ENCODE peak calls at places on chromosomes 12 and 14, in five cellular contexts. One of them, this sample, is unnamed. For H3K27me3, the result is how much of the 10 kb centered on the place peaks cover.

GRCh38 chr12:86389949-86390348 is 133.8 kb upstream of the MGAT4C start:
- DNase-seq in HCT116: no peak
- DNase-seq in dorsolateral prefrontal cortex: no peak
- DNase-seq in esophagus squamous epithelium: no peak
- DNase-seq in right lobe of liver: no peak
- DNase-seq in this sample: peak

GRCh38 chr14:92984082-92984788 is 61.3 kb downstream of the CHGA start:
- DNase-seq in right lobe of liver: no peak
- DNase-seq in dorsolateral prefrontal cortex: peak
- DNase-seq in esophagus squamous epithelium: no peak
- DNase-seq in HCT116: no peak
- DNase-seq in this sample: no peak

GRCh38 chr12:58368001-58368400 is 426.6 kb downstream of the ATP23 start:
- DNase-seq in dorsolateral prefrontal cortex: no peak
- DNase-seq in right lobe of liver: no peak
- DNase-seq in HCT116: no peak
- DNase-seq in esophagus squamous epithelium: no peak
- DNase-seq in this sample: no peak

GRCh38 chr12:99282086-99282485 is 365.5 kb upstream of the GARIN6 start:
- DNase-seq in HCT116: no peak
- DNase-seq in right lobe of liver: no peak
- DNase-seq in dorsolateral prefrontal cortex: no peak
- DNase-seq in esophagus squamous epithelium: no peak
- DNase-seq in this sample: no peak

GRCh38 chr12:120260607-120261006 is 4.9 kb downstream of the PXN start:
- DNase-seq in right lobe of liver: no peak
- DNase-seq in HCT116: no peak
- DNase-seq in dorsolateral prefrontal cortex: no peak
- DNase-seq in esophagus squamous epithelium: no peak
- DNase-seq in this sample: no peak

GRCh38 chr12:77104792-77105191 is 39.4 kb upstream of the E2F7 start:
- DNase-seq in dorsolateral prefrontal cortex: no peak
- DNase-seq in esophagus squamous epithelium: no peak
- DNase-seq in right lobe of liver: no peak
- DNase-seq in HCT116: peak
- DNase-seq in this sample: no peak

GRCh38 chr14:35079742-35080141 is 33.7 kb downstream of the FAM177A1 start:
- DNase-seq in esophagus squamous epithelium: no peak
- DNase-seq in dorsolateral prefrontal cortex: no peak
- DNase-seq in HCT116: no peak
- DNase-seq in right lobe of liver: no peak
- DNase-seq in this sample: no peak

GRCh38 chr14:60514378-60515243 is 5.7 kb downstream of the SIX6 start:
- DNase-seq in esophagus squamous epithelium: no peak
- DNase-seq in right lobe of liver: no peak
- DNase-seq in dorsolateral prefrontal cortex: no peak
- DNase-seq in HCT116: no peak
- DNase-seq in this sample: no peak

GRCh38 chr12:98397323-98398105 is 117.9 kb upstream of the TMPO start:
- DNase-seq in HCT116: peak
- DNase-seq in right lobe of liver: peak
- DNase-seq in dorsolateral prefrontal cortex: peak
- DNase-seq in esophagus squamous epithelium: peak
- DNase-seq in this sample: peak

GRCh38 chr12:31922341-31923062 is 36.7 kb upstream of the RESF1 start:
- DNase-seq in esophagus squamous epithelium: no peak
- DNase-seq in right lobe of liver: no peak
- DNase-seq in HCT116: peak
- DNase-seq in dorsolateral prefrontal cortex: no peak
- DNase-seq in this sample: peak

GRCh38 chr12:32155041-32155440 is 48.4 kb downstream of the BICD1 start:
- DNase-seq in HCT116: no peak
- DNase-seq in dorsolateral prefrontal cortex: no peak
- DNase-seq in esophagus squamous epithelium: no peak
- DNase-seq in right lobe of liver: no peak
- DNase-seq in this sample: no peak

GRCh38 chr14:50396636-50397460 is at the start of gene CDKL1:
- DNase-seq in dorsolateral prefrontal cortex: peak
- DNase-seq in HCT116: no peak
- DNase-seq in esophagus squamous epithelium: no peak
- DNase-seq in right lobe of liver: peak
- DNase-seq in this sample: peak

GRCh38 chr12:127570793-127571360 is 696.1 kb upstream of the TMEM132C start:
- DNase-seq in right lobe of liver: no peak
- DNase-seq in HCT116: no peak
- DNase-seq in dorsolateral prefrontal cortex: no peak
- DNase-seq in esophagus squamous epithelium: no peak
- DNase-seq in this sample: no peak

GRCh38 chr14:99146991-99147740 is 124.8 kb downstream of the BCL11B start:
- DNase-seq in dorsolateral prefrontal cortex: no peak
- DNase-seq in right lobe of liver: no peak
- DNase-seq in esophagus squamous epithelium: no peak
- DNase-seq in HCT116: no peak
- DNase-seq in this sample: no peak

GRCh38 chr14:59254146-59254910 is 65.9 kb downstream of the DAAM1 start:
- DNase-seq in dorsolateral prefrontal cortex: no peak
- DNase-seq in esophagus squamous epithelium: no peak
- DNase-seq in HCT116: no peak
- DNase-seq in right lobe of liver: peak
- DNase-seq in this sample: peak

GRCh38 chr14:105508601-105509000 is 17.6 kb downstream of the TEDC1 start:
- DNase-seq in HCT116: no peak
- DNase-seq in esophagus squamous epithelium: no peak
- DNase-seq in right lobe of liver: no peak
- DNase-seq in dorsolateral prefrontal cortex: no peak
- DNase-seq in this sample: no peak

GRCh38 chr12:63779498-63780481 is at the start of gene RXYLT1:
- DNase-seq in dorsolateral prefrontal cortex: peak
- DNase-seq in esophagus squamous epithelium: peak
- DNase-seq in HCT116: peak
- DNase-seq in right lobe of liver: peak
- DNase-seq in this sample: peak

GRCh38 chr12:42473561-42473960 is 116.0 kb downstream of the PRICKLE1 start:
- DNase-seq in esophagus squamous epithelium: no peak
- DNase-seq in right lobe of liver: no peak
- DNase-seq in dorsolateral prefrontal cortex: no peak
- DNase-seq in HCT116: no peak
- DNase-seq in this sample: no peak

GRCh38 chr12:12803186-12803585 is 10.0 kb upstream of the DDX47 start:
- DNase-seq in dorsolateral prefrontal cortex: no peak
- DNase-seq in HCT116: peak
- DNase-seq in right lobe of liver: no peak
- DNase-seq in esophagus squamous epithelium: no peak
- DNase-seq in this sample: peak

GRCh38 chr14:75278422-75279152 is at the start of gene FOS:
- DNase-seq in HCT116: peak
- DNase-seq in dorsolateral prefrontal cortex: peak
- DNase-seq in esophagus squamous epithelium: peak
- DNase-seq in right lobe of liver: peak
- DNase-seq in this sample: peak

GRCh38 chr12:120055639-120056038 is 60.9 kb downstream of the RAB35 start:
- DNase-seq in HCT116: no peak
- DNase-seq in dorsolateral prefrontal cortex: no peak
- DNase-seq in right lobe of liver: no peak
- DNase-seq in esophagus squamous epithelium: no peak
- DNase-seq in this sample: no peak

GRCh38 chr14:75566321-75566720 is 12.1 kb upstream of the FLVCR2 start:
- DNase-seq in dorsolateral prefrontal cortex: no peak
- DNase-seq in HCT116: no peak
- DNase-seq in right lobe of liver: no peak
- DNase-seq in esophagus squamous epithelium: no peak
- DNase-seq in this sample: no peak

GRCh38 chr14:92546347-92547053 is 32.9 kb downstream of the RIN3 start:
- DNase-seq in dorsolateral prefrontal cortex: no peak
- DNase-seq in right lobe of liver: no peak
- DNase-seq in esophagus squamous epithelium: no peak
- DNase-seq in HCT116: no peak
- DNase-seq in this sample: peak

GRCh38 chr14:49366416-49366815 is 219.8 kb downstream of the RPS29 start:
- DNase-seq in dorsolateral prefrontal cortex: no peak
- DNase-seq in HCT116: no peak
- DNase-seq in right lobe of liver: no peak
- DNase-seq in esophagus squamous epithelium: no peak
- DNase-seq in this sample: no peak

GRCh38 chr14:28762949-28763313 is 3.7 kb upstream of the FOXG1 start:
- DNase-seq in esophagus squamous epithelium: no peak
- DNase-seq in HCT116: no peak
- DNase-seq in dorsolateral prefrontal cortex: no peak
- DNase-seq in right lobe of liver: no peak
- DNase-seq in this sample: no peak

GRCh38 chr12:109740694-109741245 is 27.1 kb downstream of the FAM222A start:
- DNase-seq in right lobe of liver: peak
- DNase-seq in esophagus squamous epithelium: no peak
- DNase-seq in HCT116: no peak
- DNase-seq in dorsolateral prefrontal cortex: peak
- DNase-seq in this sample: no peak

GRCh38 chr12:66331016-66331415 is 28.7 kb downstream of the HELB start:
- DNase-seq in dorsolateral prefrontal cortex: no peak
- DNase-seq in esophagus squamous epithelium: no peak
- DNase-seq in HCT116: no peak
- DNase-seq in right lobe of liver: no peak
- DNase-seq in this sample: no peak

GRCh38 chr14:96920023-96920422 is 122.8 kb downstream of the VRK1 start:
- DNase-seq in HCT116: no peak
- DNase-seq in right lobe of liver: no peak
- DNase-seq in esophagus squamous epithelium: no peak
- DNase-seq in dorsolateral prefrontal cortex: no peak
- DNase-seq in this sample: no peak

GRCh38 chr12:12776261-12776660 is 9.2 kb upstream of the APOLD1 start:
- DNase-seq in right lobe of liver: no peak
- DNase-seq in HCT116: no peak
- DNase-seq in esophagus squamous epithelium: no peak
- DNase-seq in dorsolateral prefrontal cortex: no peak
- DNase-seq in this sample: no peak

GRCh38 chr12:14473707-14474287 is 93.9 kb downstream of the PLBD1 start:
- DNase-seq in HCT116: peak
- DNase-seq in right lobe of liver: no peak
- DNase-seq in dorsolateral prefrontal cortex: no peak
- DNase-seq in esophagus squamous epithelium: no peak
- DNase-seq in this sample: no peak

GRCh38 chr14:22648506-22648905 is 4.4 kb upstream of the OR6J1 start:
- DNase-seq in right lobe of liver: no peak
- DNase-seq in esophagus squamous epithelium: no peak
- DNase-seq in dorsolateral prefrontal cortex: no peak
- DNase-seq in HCT116: no peak
- DNase-seq in this sample: no peak

GRCh38 chr12:50598321-50598862 is 93.6 kb downstream of the DIP2B start:
- DNase-seq in esophagus squamous epithelium: no peak
- DNase-seq in right lobe of liver: no peak
- DNase-seq in dorsolateral prefrontal cortex: no peak
- DNase-seq in HCT116: no peak
- DNase-seq in this sample: peak

GRCh38 chr12:110811972-110812371 is 34.8 kb upstream of the CCDC63 start:
- DNase-seq in esophagus squamous epithelium: no peak
- DNase-seq in HCT116: no peak
- DNase-seq in right lobe of liver: no peak
- DNase-seq in dorsolateral prefrontal cortex: no peak
- DNase-seq in this sample: no peak
- H3K27me3 ChIP-seq in esophagus squamous epithelium: under half
- H3K27me3 ChIP-seq in HCT116: under half
- H3K27me3 ChIP-seq in right lobe of liver: under half
- H3K27me3 ChIP-seq in dorsolateral prefrontal cortex: under half
- H3K27me3 ChIP-seq in this sample: under half

GRCh38 chr12:124544311-124544970 is 23.0 kb downstream of the NCOR2 start:
- DNase-seq in dorsolateral prefrontal cortex: no peak
- DNase-seq in esophagus squamous epithelium: no peak
- DNase-seq in HCT116: no peak
- DNase-seq in right lobe of liver: no peak
- DNase-seq in this sample: no peak
- H3K4me3 ChIP-seq in dorsolateral prefrontal cortex: no peak
- H3K4me3 ChIP-seq in esophagus squamous epithelium: no peak
- H3K4me3 ChIP-seq in HCT116: no peak
- H3K4me3 ChIP-seq in right lobe of liver: no peak
- H3K4me3 ChIP-seq in this sample: no peak

GRCh38 chr12:132507656-132508055 is 17.7 kb downstream of the FBRSL1 start:
- DNase-seq in right lobe of liver: no peak
- DNase-seq in HCT116: no peak
- DNase-seq in dorsolateral prefrontal cortex: no peak
- DNase-seq in esophagus squamous epithelium: no peak
- DNase-seq in this sample: no peak

GRCh38 chr12:132508248-132508740 is 18.3 kb downstream of the FBRSL1 start:
- DNase-seq in HCT116: no peak
- DNase-seq in dorsolateral prefrontal cortex: no peak
- DNase-seq in right lobe of liver: no peak
- DNase-seq in esophagus squamous epithelium: no peak
- DNase-seq in this sample: no peak

GRCh38 chr12:132505852-132506219 is 15.9 kb downstream of the FBRSL1 start:
- DNase-seq in esophagus squamous epithelium: no peak
- DNase-seq in right lobe of liver: no peak
- DNase-seq in HCT116: no peak
- DNase-seq in dorsolateral prefrontal cortex: no peak
- DNase-seq in this sample: no peak

GRCh38 chr12:132506328-132506727 is 16.4 kb downstream of the FBRSL1 start:
- DNase-seq in esophagus squamous epithelium: no peak
- DNase-seq in right lobe of liver: no peak
- DNase-seq in dorsolateral prefrontal cortex: no peak
- DNase-seq in HCT116: no peak
- DNase-seq in this sample: no peak

GRCh38 chr12:132506730-132507538 is 17.0 kb downstream of the FBRSL1 start:
- DNase-seq in HCT116: no peak
- DNase-seq in esophagus squamous epithelium: no peak
- DNase-seq in right lobe of liver: peak
- DNase-seq in dorsolateral prefrontal cortex: peak
- DNase-seq in this sample: peak
- H3K27ac ChIP-seq in HCT116: no peak
- H3K27ac ChIP-seq in esophagus squamous epithelium: no peak
- H3K27ac ChIP-seq in right lobe of liver: no peak
- H3K27ac ChIP-seq in dorsolateral prefrontal cortex: peak
- H3K27ac ChIP-seq in this sample: no peak

GRCh38 chr14:94037954-94038353 is 11.8 kb downstream of the OTUB2 start:
- DNase-seq in dorsolateral prefrontal cortex: no peak
- DNase-seq in right lobe of liver: no peak
- DNase-seq in HCT116: no peak
- DNase-seq in esophagus squamous epithelium: no peak
- DNase-seq in this sample: no peak
- H3K27me3 ChIP-seq in dorsolateral prefrontal cortex: under half
- H3K27me3 ChIP-seq in right lobe of liver: under half
- H3K27me3 ChIP-seq in HCT116: under half
- H3K27me3 ChIP-seq in esophagus squamous epithelium: under half
- H3K27me3 ChIP-seq in this sample: under half

DNA sequence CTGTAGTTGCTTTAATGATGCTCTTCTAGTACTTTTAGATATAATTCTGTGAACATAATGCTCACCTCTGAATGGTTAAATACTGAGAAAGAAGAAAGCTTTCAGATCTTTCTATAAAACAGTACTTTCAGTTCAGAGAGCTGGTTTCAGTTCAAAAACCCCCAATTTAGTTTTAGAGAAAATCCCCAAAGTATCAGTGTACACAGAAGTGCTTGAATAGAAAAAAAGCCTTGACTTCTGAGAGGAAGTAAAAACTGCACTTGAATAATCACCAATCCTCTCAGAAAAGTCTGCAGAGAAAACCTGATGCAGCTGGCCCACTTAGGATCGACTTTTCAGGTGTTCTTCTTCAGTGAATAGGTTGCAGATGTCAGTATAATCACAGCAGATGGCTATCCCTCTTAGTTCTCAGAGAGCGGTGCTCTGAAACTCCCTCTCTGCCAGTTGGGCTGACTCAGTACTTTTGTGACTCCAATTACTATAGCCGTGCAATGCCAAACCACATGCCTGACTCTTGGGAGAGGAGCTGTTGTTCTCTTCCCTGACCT is 616.3 kb downstream of the LRFN5 start:
- DNase-seq in right lobe of liver: no peak
- DNase-seq in HCT116: no peak
- DNase-seq in esophagus squamous epithelium: no peak
- DNase-seq in dorsolateral prefrontal cortex: no peak
- DNase-seq in this sample: peak
- H3K4me3 ChIP-seq in right lobe of liver: no peak
- H3K4me3 ChIP-seq in HCT116: no peak
- H3K4me3 ChIP-seq in esophagus squamous epithelium: no peak
- H3K4me3 ChIP-seq in dorsolateral prefrontal cortex: no peak
- H3K4me3 ChIP-seq in this sample: no peak

This sample was measured in brain microvascular endothelial cell.